ENCODE peak calls at places on chromosomes 16 and 17, in six cellular contexts. U is tibial nerve, J is DND-41, I is ovary, M is uterus, D is H1. Q is an unnamed sample.
A peak's percentile ranks its signal among the peaks of the same experiment; 100 is the strongest.

GRCh38 chr16:11635127-11635652 is 33.1 kb upstream of the SNN start:
- DNase-seq in U (no peak), D (no peak), M (no peak), I (no peak), J (no peak), Q (no peak)

GRCh38 chr16:27761816-27762215 is 211.9 kb downstream of the KATNIP start:
- DNase-seq in M (no peak), U (no peak), D (no peak), I (no peak), J (no peak), Q (no peak)

GRCh38 chr17:76485569-76485968 is 15.7 kb downstream of the RHBDF2 start:
- DNase-seq in M (no peak), I (no peak), J (no peak), U (no peak), D (no peak), Q (no peak)

GRCh38 chr16:15785386-15786059 is 71.3 kb downstream of the MYH11 start:
- DNase-seq in I (no peak), U (no peak), M (no peak), D (no peak), J (no peak), Q (no peak)

GRCh38 chr17:66190738-66191606 is 961 bp downstream of the CEP112 start:
- DNase-seq in D (no peak), U (no peak), J (no peak), M (no peak), I (no peak), Q (no peak)

GRCh38 chr17:50594040-50594618 is 33.6 kb downstream of the CACNA1G start:
- DNase-seq in J (no peak), U (no peak), D (no peak), I (no peak), M (no peak), Q (no peak)

GRCh38 chr16:50539822-50540710 is 8.1 kb upstream of the NKD1 start:
- DNase-seq in U (no peak), M (no peak), J (no peak), I (no peak), D (no peak), Q (no peak)

GRCh38 chr17:54967621-54968258 is 714 bp downstream of the COX11 start:
- DNase-seq in J (peak; percentile 21), D (no peak), U (no peak), I (no peak), M (no peak), Q (no peak)

GRCh38 chr17:80892900-80893603 is 98.6 kb upstream of the CHMP6 start:
- DNase-seq in U (no peak), I (no peak), D (no peak), J (no peak), M (no peak), Q (no peak)

GRCh38 chr17:61647044-61647443 is 56.0 kb upstream of the NACA2 start:
- DNase-seq in J (no peak), I (no peak), D (no peak), U (no peak), M (no peak), Q (no peak)

GRCh38 chr16:70495425-70496182 is 27.8 kb downstream of the COG4 start:
- DNase-seq in J (no peak), D (no peak), M (no peak), I (no peak), U (no peak), Q (no peak)

GRCh38 chr17:79248843-79249242 is 174.2 kb downstream of the ENGASE start:
- DNase-seq in D (no peak), M (no peak), U (no peak), J (no peak), I (no peak), Q (no peak)

GRCh38 chr16:8493885-8494487 is 96.3 kb downstream of the TMEM114 start:
- DNase-seq in M (no peak), D (peak; percentile 50), U (no peak), J (no peak), I (no peak), Q (no peak)
- H3K4me3 ChIP-seq in M (no peak overlapping the region), D (no peak overlapping the region), U (no peak overlapping the region), J (no peak overlapping the region), I (no peak overlapping the region), Q (no peak overlapping the region)

DNA sequence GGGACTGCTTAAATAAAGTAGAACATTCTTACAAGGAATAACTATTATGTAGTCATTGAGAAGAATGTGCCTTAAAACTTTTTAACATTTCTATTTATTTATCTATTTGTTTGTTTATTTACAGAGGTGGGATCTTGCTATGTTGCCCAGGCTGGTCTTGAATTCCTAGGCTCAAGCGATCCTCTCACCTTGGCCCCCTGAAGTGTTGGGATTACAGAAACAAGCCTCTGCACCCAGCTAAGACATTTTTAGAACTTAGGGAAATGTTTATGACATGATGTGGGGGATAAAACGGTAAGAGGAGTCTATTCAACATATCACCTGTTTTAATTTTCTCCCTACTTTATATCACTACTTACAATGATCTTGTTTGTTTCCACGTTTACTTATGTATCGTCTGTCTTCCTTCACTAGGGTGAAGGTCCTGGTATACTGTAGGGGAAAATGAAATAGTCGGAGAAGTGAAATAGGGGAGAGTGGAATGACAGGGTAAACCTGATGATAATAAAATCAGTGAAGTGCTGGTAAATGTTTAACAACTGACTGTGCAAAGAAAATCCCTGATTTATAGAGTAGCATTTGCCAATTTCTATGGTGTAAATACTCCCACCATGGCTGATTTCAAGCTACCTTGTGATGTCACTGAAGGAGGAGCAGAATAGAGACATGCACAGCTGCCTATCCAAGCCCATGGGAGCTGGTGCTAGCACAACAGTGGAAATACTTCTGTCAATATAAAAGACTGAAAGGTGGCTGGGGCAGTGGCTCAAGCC is 16.0 kb upstream of the HAPSTR1 start:
- DNase-seq in J (no peak), D (no peak), M (no peak), U (no peak), I (no peak), Q (no peak)
- H3K27ac ChIP-seq in J (no peak overlapping the region), D (no peak overlapping the region), M (no peak overlapping the region), U (no peak overlapping the region), I (no peak overlapping the region), Q (no peak overlapping the region)

GRCh38 chr16:88577166-88577565 is 7.0 kb downstream of the ZC3H18 start:
- DNase-seq in D (no peak), I (no peak), U (no peak), J (no peak), M (no peak), Q (no peak)

GRCh38 chr16:88575251-88575650 is 5.0 kb downstream of the ZC3H18 start:
- DNase-seq in M (no peak), I (no peak), J (no peak), U (no peak), D (no peak), Q (no peak)

GRCh38 chr16:88580371-88580770 is 10.2 kb downstream of the ZC3H18 start:
- DNase-seq in I (no peak), M (no peak), U (no peak), J (no peak), D (no peak), Q (no peak)

GRCh38 chr16:88578446-88579313 is 8.5 kb downstream of the ZC3H18 start:
- DNase-seq in U (no peak), J (no peak), M (no peak), D (no peak), I (no peak), Q (no peak)

GRCh38 chr16:88576307-88576706 is 6.1 kb downstream of the ZC3H18 start:
- DNase-seq in M (no peak), I (no peak), J (no peak), U (no peak), D (no peak), Q (no peak)
- TF ChIP-seq CTCF in M (no peak), I (no peak), J (no peak), U (no peak), D (no peak), Q (no peak)

GRCh38 chr17:39688945-39689344 is 1.1 kb upstream of the PGAP3 start:
- DNase-seq in M (no peak), J (no peak), U (no peak), I (no peak), D (peak; percentile 52), Q (no peak)
- H3K4me3 ChIP-seq in M (no peak overlapping the region), J (peak overlapping the region; percentile 77), U (peak overlapping the region; percentile 51), I (no peak overlapping the region), D (peak overlapping the region; percentile 84), Q (peak overlapping the region; percentile 90)

GRCh38 chr17:72353502-72353901 is 232.7 kb downstream of the SOX9 start:
- DNase-seq in U (no peak), J (no peak), I (no peak), M (no peak), D (no peak), Q (no peak)
- H3K27ac ChIP-seq in U (no peak overlapping the region), J (no peak overlapping the region), I (no peak overlapping the region), M (no peak overlapping the region), D (no peak overlapping the region), Q (no peak overlapping the region)

GRCh38 chr16:5504028-5504758 is 406.6 kb upstream of the EEF2KMT start:
- DNase-seq in M (no peak), U (no peak), J (no peak), D (no peak), I (no peak), Q (no peak)

GRCh38 chr16:5500526-5500925 is 402.9 kb upstream of the EEF2KMT start:
- DNase-seq in I (no peak), D (no peak), U (no peak), M (no peak), J (no peak), Q (no peak)

GRCh38 chr16:5505093-5505887 is 407.7 kb upstream of the EEF2KMT start:
- DNase-seq in I (no peak), D (no peak), U (no peak), J (no peak), M (no peak), Q (no peak)

GRCh38 chr16:5502944-5503343 is 405.3 kb upstream of the EEF2KMT start:
- DNase-seq in I (no peak), J (no peak), D (no peak), M (no peak), U (no peak), Q (no peak)

GRCh38 chr16:5502467-5502869 is 404.9 kb upstream of the EEF2KMT start:
- DNase-seq in U (no peak), M (no peak), I (no peak), D (peak; percentile 73), J (peak; percentile 12), Q (no peak)
- TF ChIP-seq CTCF in U (no peak), M (no peak), I (no peak), D (peak; percentile 71), J (peak; percentile 60), Q (no peak)

GRCh38 chr17:49496183-49496865 is 1.2 kb downstream of the NGFR start:
- DNase-seq in D (peak; percentile 98), J (no peak), M (peak; percentile 71), U (peak; percentile 83), I (peak; percentile 72), Q (no peak)

GRCh38 chr17:49494399-49494798 is 694 bp upstream of the NGFR start:
- DNase-seq in J (no peak), I (no peak), D (no peak), M (no peak), U (no peak), Q (no peak)

GRCh38 chr17:49494937-49495841 is at the start of gene NGFR:
- DNase-seq in J (peak; percentile 75), I (peak; percentile 48), M (no peak), U (no peak), D (peak; percentile 79), Q (no peak)

GRCh38 chr17:49496866-49497146 is 1.7 kb downstream of the NGFR start:
- DNase-seq in M (no peak), J (no peak), I (no peak), U (no peak), D (no peak), Q (no peak)

GRCh38 chr17:49495842-49496182 is 719 bp downstream of the NGFR start:
- DNase-seq in J (no peak), D (no peak), I (no peak), M (no peak), U (no peak), Q (no peak)
- H3K4me3 ChIP-seq in J (peak overlapping the region; percentile 7), D (peak overlapping the region; percentile 72), I (peak overlapping the region; percentile 35), M (peak overlapping the region; percentile 24), U (peak overlapping the region; percentile 44), Q (peak overlapping the region; percentile 73)